ENCODE peak calls at places on chromosomes 6 and 20, in five cellular contexts. Q, D, P, L and W are unnamed samples.

GRCh38 chr6:89999154-89999553 is 104.9 kb downstream of the GJA10 start:
- DNase-seq in Q (no peak), P (peak; percentile 97), D (no peak), L (no peak), W (no peak)

GRCh38 chr6:17103715-17104114 is 1.9 kb downstream of the STMND1 start:
- DNase-seq in L (peak; percentile 47), P (no peak), Q (peak; percentile 58), D (no peak), W (no peak)

GRCh38 chr6:1701668-1702353 is 92.1 kb downstream of the FOXC1 start:
- DNase-seq in P (peak; percentile 87), Q (peak; percentile 42), L (no peak), D (peak; percentile 61), W (peak; percentile 92)

GRCh38 chr6:141421378-141421777 is 711.3 kb upstream of the GJE1 start:
- DNase-seq in L (no peak), Q (peak; percentile 34), P (peak; percentile 96), D (peak; percentile 36), W (peak; percentile 70)

GRCh38 chr6:128632131-128632530 is 111.7 kb upstream of the PTPRK start:
- DNase-seq in Q (no peak), L (no peak), D (no peak), P (peak; percentile 98), W (no peak)

GRCh38 chr20:23534801-23535593 is 33.3 kb downstream of the CST9L start:
- DNase-seq in Q (no peak), P (no peak), L (no peak), D (no peak), W (no peak)

GRCh38 chr20:36491901-36492617 is 49.3 kb upstream of the MYL9 start:
- DNase-seq in L (no peak), P (peak; percentile 79), Q (peak; percentile 66), D (no peak), W (peak; percentile 25)

GRCh38 chr6:75601608-75602163 is at the start of gene SENP6:
- DNase-seq in Q (peak; percentile 90), D (no peak), L (peak; percentile 88), P (peak; percentile 67), W (peak; percentile 44)

GRCh38 chr6:22328499-22328898 is 31.7 kb upstream of the PRL start:
- DNase-seq in L (no peak), P (no peak), D (no peak), Q (no peak), W (no peak)

GRCh38 chr6:84392292-84392691 is 164.8 kb upstream of the CEP162 start:
- DNase-seq in P (no peak), Q (no peak), L (no peak), D (no peak), W (no peak)
- H3K4me3 ChIP-seq in P (no peak overlapping the region), Q (no peak overlapping the region), L (no peak overlapping the region), D (no peak overlapping the region), W (no peak overlapping the region)

GRCh38 chr6:130070306-130070705 is 51.9 kb downstream of the L3MBTL3 start:
- DNase-seq in D (no peak), Q (no peak), P (no peak), L (no peak), W (no peak)

GRCh38 chr6:130063806-130064205 is 45.4 kb downstream of the L3MBTL3 start:
- DNase-seq in P (no peak), L (no peak), D (no peak), Q (no peak), W (no peak)

GRCh38 chr6:130070747-130071146 is 52.4 kb downstream of the L3MBTL3 start:
- DNase-seq in L (no peak), P (no peak), Q (no peak), D (no peak), W (no peak)

GRCh38 chr6:130069471-130069870 is 51.1 kb downstream of the L3MBTL3 start:
- DNase-seq in Q (no peak), D (no peak), L (no peak), P (no peak), W (no peak)

GRCh38 chr6:130065616-130066015 is 47.2 kb downstream of the L3MBTL3 start:
- DNase-seq in P (no peak), Q (no peak), L (no peak), D (peak; percentile 27), W (peak; percentile 11)
- H3K4me3 ChIP-seq in P (no peak overlapping the region), Q (no peak overlapping the region), L (no peak overlapping the region), D (no peak overlapping the region), W (no peak overlapping the region)

DNA sequence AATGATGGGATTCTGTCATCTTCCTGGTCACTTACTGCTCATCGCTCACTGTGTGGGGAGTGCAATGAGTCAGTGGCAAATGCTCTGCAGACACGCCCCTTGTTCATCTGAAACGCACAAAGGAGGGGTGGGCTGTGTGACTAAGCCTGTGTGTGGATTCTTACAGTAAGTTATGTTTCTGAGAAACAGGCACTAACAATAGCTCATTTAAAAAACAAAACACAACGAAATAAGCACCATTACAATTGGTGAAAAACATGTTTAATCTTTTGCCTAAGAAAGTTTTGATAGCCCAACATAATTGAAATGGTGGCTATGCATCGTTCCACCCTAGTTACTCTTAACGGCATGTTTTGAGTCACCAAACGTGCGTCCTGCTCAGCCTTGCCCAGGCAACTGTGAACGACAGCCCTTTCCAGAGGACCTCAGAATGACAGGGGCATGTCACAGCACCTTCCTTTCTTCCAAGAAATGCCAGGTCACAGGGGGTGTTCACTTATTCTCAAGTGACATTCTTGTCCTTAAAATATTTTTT is 118.4 kb upstream of the SGK1 start:
- DNase-seq in L (no peak), D (peak; percentile 84), P (peak; percentile 98), Q (peak; percentile 74), W (peak; percentile 97)
- H3K4me3 ChIP-seq in L (no peak overlapping the region), D (peak overlapping the region; percentile 42), P (peak overlapping the region; percentile 9), Q (no peak overlapping the region), W (no peak overlapping the region)

DNA sequence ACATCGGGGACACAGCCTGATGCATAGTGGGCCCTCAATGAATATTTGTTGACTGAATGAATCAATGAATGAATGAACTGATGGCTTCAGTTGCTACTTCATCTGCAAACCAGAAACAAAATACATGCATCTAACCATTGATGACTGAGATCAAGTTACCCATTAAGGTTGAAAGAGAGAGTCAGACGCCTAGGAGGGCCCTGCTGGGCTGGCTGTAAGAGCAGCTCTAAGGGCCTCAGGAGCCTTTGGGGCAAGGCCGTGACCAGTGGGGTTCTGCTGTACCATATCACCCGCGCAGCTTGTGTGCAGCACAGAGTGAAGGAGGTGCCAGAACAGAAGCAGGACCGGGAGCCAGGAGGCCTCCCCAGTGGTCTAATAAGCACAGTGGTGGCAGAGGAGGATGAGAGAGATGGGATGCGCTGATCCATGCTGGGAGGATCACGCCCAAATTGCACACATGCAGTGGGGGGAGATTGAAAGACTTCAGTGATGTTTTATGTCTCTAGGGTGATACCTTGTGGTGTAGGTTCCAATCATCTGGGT is 96.1 kb upstream of the KCNG1 start:
- DNase-seq in D (no peak), L (no peak), P (no peak), Q (no peak), W (no peak)
- H3K4me3 ChIP-seq in D (no peak overlapping the region), L (no peak overlapping the region), P (no peak overlapping the region), Q (no peak overlapping the region), W (no peak overlapping the region)

GRCh38 chr6:48068326-48069191 is 42.4 kb downstream of the PTCHD4 start:
- DNase-seq in P (no peak), Q (peak; percentile 23), D (no peak), L (peak; percentile 72), W (no peak)
- H3K4me3 ChIP-seq in P (peak overlapping the region; percentile 28), Q (no peak overlapping the region), D (peak overlapping the region; percentile 42), L (peak overlapping the region; percentile 42), W (peak overlapping the region; percentile 36)